ENCODE peak calls at places on chromosomes 7 and 10, in four cellular contexts. H, G, P and N are unnamed samples.

GRCh38 chr10:14052926-14053325 is 277.8 kb downstream of the FRMD4A start:
- DNase-seq in P (no peak), H (no peak), G (no peak), N (no peak)

GRCh38 chr10:131979821-131980270 is 1.9 kb downstream of the BNIP3 start:
- DNase-seq in P (no peak), G (no peak), H (no peak), N (no peak)

GRCh38 chr10:24722676-24723385 is 856 bp downstream of the ARHGAP21 start:
- DNase-seq in G (no peak), P (peak; percentile 26), H (no peak), N (peak; percentile 45)

GRCh38 chr7:101859411-101860106 is 42.1 kb downstream of the CUX1 start:
- DNase-seq in H (no peak), P (no peak), G (no peak), N (no peak)

GRCh38 chr10:124842721-124843120 is 41.1 kb downstream of the ABRAXAS2 start:
- DNase-seq in P (no peak), H (no peak), G (no peak), N (no peak)

GRCh38 chr7:48168159-48168558 is 3.1 kb upstream of the ABCA13 start:
- DNase-seq in G (no peak), P (no peak), H (no peak), N (peak; percentile 23)

GRCh38 chr10:103491729-103492364 is 1.7 kb upstream of the NEURL1 start:
- DNase-seq in P (no peak), H (no peak), G (peak; percentile 77), N (peak; percentile 41)

GRCh38 chr7:26284995-26285632 is 6.5 kb upstream of the SNX10 start:
- DNase-seq in G (no peak), H (no peak), P (no peak), N (no peak)

GRCh38 chr10:100829103-100829870 is 83.5 kb upstream of the SLF2 start:
- DNase-seq in P (no peak), H (no peak), G (no peak), N (no peak)

GRCh38 chr10:74394416-74394969 is 243.5 kb downstream of the ADK start:
- DNase-seq in P (no peak), G (no peak), H (no peak), N (no peak)

GRCh38 chr7:61111-61510 is 131.3 kb upstream of the FAM20C start:
- DNase-seq in P (no peak), G (no peak), H (no peak), N (no peak)

GRCh38 chr10:95242581-95243317 is 48.1 kb downstream of the PDLIM1 start:
- DNase-seq in P (no peak), H (no peak), G (peak; percentile 62), N (peak; percentile 41)

GRCh38 chr7:158975526-158976467 is 119.4 kb downstream of the DYNC2I1 start:
- DNase-seq in G (no peak), P (no peak), H (no peak), N (no peak)

GRCh38 chr7:110877086-110877485 is 213.8 kb upstream of the LRRN3 start:
- DNase-seq in H (no peak), P (no peak), G (no peak), N (no peak)

GRCh38 chr10:3525832-3526449 is 259.1 kb downstream of the KLF6 start:
- DNase-seq in P (no peak), H (no peak), G (peak; percentile 79), N (peak; percentile 55)

GRCh38 chr10:68989317-68989990 is 851 bp downstream of the KIFBP start:
- DNase-seq in G (no peak), P (no peak), H (no peak), N (no peak)

GRCh38 chr10:115129752-115130151 is 36.6 kb downstream of the ATRNL1 start:
- DNase-seq in P (no peak), G (peak; percentile 3), H (no peak), N (no peak)